ENCODE peak calls at places on chromosomes 16 and 17, in four cellular contexts. M, K, Y and A are unnamed samples.

GRCh38 chr17:32783602-32784001 is 93.3 kb downstream of the MYO1D start:
- DNase-seq in M (no peak), K (no peak), Y (peak), A (no peak)

GRCh38 chr16:49576941-49577340 is 203.3 kb downstream of the C16orf78 start:
- DNase-seq in M (no peak), K (no peak), Y (no peak), A (no peak)

GRCh38 chr16:84928679-84929420 is 82.5 kb downstream of the ZDHHC7 start:
- DNase-seq in M (no peak), K (no peak), Y (no peak), A (peak)

GRCh38 chr16:11985250-11985649 is 8.7 kb downstream of the SNX29 start:
- DNase-seq in M (no peak), K (no peak), Y (no peak), A (no peak)

GRCh38 chr17:51860934-51861561 is 297.5 kb downstream of the CA10 start:
- DNase-seq in M (no peak), K (no peak), Y (peak), A (no peak)

GRCh38 chr17:35890774-35891155 is 10.6 kb upstream of the CCL5 start:
- DNase-seq in M (peak), K (peak), Y (no peak), A (no peak)

GRCh38 chr17:28370035-28370743 is at the start of gene VTN:
- DNase-seq in M (no peak), K (no peak), Y (no peak), A (peak)

GRCh38 chr17:39218906-39219305 is 6.8 kb downstream of the STAC2 start:
- DNase-seq in M (no peak), K (no peak), Y (no peak), A (no peak)

GRCh38 chr17:41451154-41451728 is 10.5 kb upstream of the KRT38 start:
- DNase-seq in M (no peak), K (no peak), Y (no peak), A (no peak)

GRCh38 chr16:84228321-84228838 is 11.4 kb downstream of the KCNG4 start:
- DNase-seq in M (no peak), K (no peak), Y (peak), A (peak)

GRCh38 chr16:2033057-2033911 is 6.6 kb downstream of the NHERF2 start:
- DNase-seq in M (no peak), K (no peak), Y (no peak), A (peak)

GRCh38 chr17:34579017-34579946 is at the start of gene TMEM132E:
- DNase-seq in M (no peak), K (no peak), Y (no peak), A (peak)

GRCh38 chr17:40070895-40071719 is 8.3 kb downstream of the THRA start:
- DNase-seq in M (no peak), K (no peak), Y (no peak), A (peak)

GRCh38 chr17:68133370-68134045 is 98.0 kb downstream of the KPNA2 start:
- DNase-seq in M (no peak), K (no peak), Y (no peak), A (no peak)

GRCh38 chr17:39787038-39787437 is 49.3 kb downstream of the GRB7 start:
- DNase-seq in M (no peak), K (no peak), Y (no peak), A (no peak)

GRCh38 chr16:86714166-86714565 is 135.8 kb downstream of the FOXL1 start:
- DNase-seq in M (no peak), K (no peak), Y (no peak), A (no peak)

GRCh38 chr16:80366023-80366422 is 174.8 kb upstream of the DYNLRB2 start:
- DNase-seq in M (no peak), K (no peak), Y (no peak), A (no peak)

GRCh38 chr17:47717845-47718621 is 15.0 kb upstream of the TBX21 start:
- DNase-seq in M (no peak), K (no peak), Y (no peak), A (no peak)

GRCh38 chr17:77258638-77259037 is 117.9 kb downstream of the SEC14L1 start:
- DNase-seq in M (no peak), K (no peak), Y (no peak), A (no peak)